ENCODE peak calls at places on chromosomes 13 and 19, in ten cellular contexts. X, N, K, B, G, S, W, Q, U and I are unnamed samples.

GRCh38 chr19:17052439-17052838 is 22.8 kb downstream of the HAUS8 start:
- DNase-seq in S (peak; percentile 60), N (no peak), G (peak; percentile 71), K (peak; percentile 46), X (peak; percentile 57), Q (no peak), W (no peak), B (peak; percentile 74), U (no peak), I (peak; percentile 62)

GRCh38 chr13:97223711-97224461 is 1.8 kb downstream of the MBNL2 start:
- DNase-seq in X (peak; percentile 97), S (peak; percentile 96), Q (peak; percentile 29), G (peak; percentile 72), N (peak; percentile 87), K (peak; percentile 37), U (no peak), W (peak; percentile 25), B (peak; percentile 96), I (peak; percentile 82)

GRCh38 chr19:11418166-11418517 is 972 bp downstream of the RGL3 start:
- DNase-seq in Q (no peak), U (no peak), B (no peak), K (no peak), W (no peak), X (no peak), G (no peak), N (no peak), S (no peak), I (no peak)

GRCh38 chr13:94154362-94154761 is 325.1 kb downstream of the DCT start:
- DNase-seq in U (no peak), Q (no peak), B (peak; percentile 56), N (peak; percentile 81), G (peak; percentile 30), K (no peak), W (no peak), X (peak; percentile 64), S (peak; percentile 35), I (no peak)

GRCh38 chr13:25267715-25268114 is 19.6 kb downstream of the MTMR6 start:
- DNase-seq in Q (no peak), S (peak; percentile 34), K (peak; percentile 16), N (no peak), X (peak; percentile 34), W (no peak), B (peak; percentile 50), U (no peak), G (peak; percentile 18), I (peak; percentile 17)

GRCh38 chr19:49800771-49801170 is 12.3 kb downstream of the FUZ start:
- DNase-seq in K (no peak), B (no peak), X (no peak), Q (no peak), S (no peak), U (no peak), W (no peak), N (no peak), G (no peak), I (no peak)

GRCh38 chr13:95644611-95645052 is at the start of gene DZIP1:
- DNase-seq in B (peak; percentile 88), K (peak; percentile 74), G (peak; percentile 40), N (peak; percentile 85), W (peak; percentile 52), Q (peak; percentile 81), U (no peak), S (peak; percentile 83), X (peak; percentile 89), I (peak; percentile 73)

GRCh38 chr19:54574527-54575056 is 1.0 kb downstream of the LILRA2 start:
- DNase-seq in G (no peak), B (no peak), U (no peak), K (no peak), N (no peak), S (no peak), X (no peak), W (no peak), Q (no peak), I (no peak)

DNA sequence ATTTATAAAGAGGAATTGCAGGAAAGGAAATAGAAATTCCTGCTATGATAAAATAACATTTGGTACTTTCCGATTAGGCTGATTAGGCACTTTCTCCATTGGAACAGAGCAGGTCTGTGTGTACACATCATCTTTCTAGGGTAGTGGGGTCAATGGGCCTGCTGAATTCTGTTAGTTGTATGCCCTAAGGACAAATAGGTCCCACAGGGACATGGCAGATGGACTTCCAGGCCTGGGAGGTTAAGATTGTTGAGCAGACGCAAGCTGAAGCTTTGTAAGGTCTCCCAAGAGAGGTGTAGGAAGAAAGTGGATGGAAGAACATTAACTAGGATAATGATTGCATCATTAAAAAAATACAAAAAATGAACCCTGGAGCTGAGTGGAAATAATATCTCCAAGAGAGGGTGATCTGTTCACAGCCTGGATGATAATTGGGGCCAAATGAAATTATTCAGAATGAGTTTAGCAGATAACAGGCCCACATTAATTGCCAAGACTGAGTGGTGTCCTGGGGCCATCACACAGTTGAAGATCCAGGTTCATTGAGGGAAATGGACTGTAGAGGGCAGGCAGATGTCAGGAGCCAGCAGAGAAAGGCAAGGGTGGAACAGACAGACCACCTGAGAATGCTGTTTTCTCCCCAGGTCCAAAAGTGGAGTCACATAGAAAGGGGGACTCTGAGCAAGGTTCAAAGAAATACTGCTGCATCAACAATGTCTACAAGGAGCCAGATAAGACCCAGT is 215.1 kb downstream of the DNAJC15 start:
- DNase-seq in W (no peak), B (no peak), G (no peak), S (no peak), K (no peak), Q (no peak), N (no peak), X (no peak), U (no peak), I (no peak)
- TF ChIP-seq CTCF in W (no peak), B (no peak), G (no peak), S (no peak), K (no peak), Q (no peak), N (no peak), X (no peak), U (no peak), I (no peak)

GRCh38 chr19:3670796-3671679 is 29.2 kb downstream of the PIP5K1C start:
- DNase-seq in U (no peak), K (peak; percentile 55), N (peak; percentile 94), Q (peak; percentile 86), X (peak; percentile 80), W (no peak), G (no peak), S (peak; percentile 80), B (peak; percentile 89), I (no peak)

GRCh38 chr19:3669134-3669436 is 31.2 kb downstream of the PIP5K1C start:
- DNase-seq in W (no peak), N (no peak), U (no peak), X (no peak), S (no peak), K (no peak), B (no peak), Q (no peak), G (no peak), I (no peak)

GRCh38 chr19:3671680-3672574 is 28.3 kb downstream of the PIP5K1C start:
- DNase-seq in S (peak; percentile 53), Q (no peak), B (peak; percentile 45), K (no peak), U (no peak), X (peak; percentile 54), W (no peak), G (no peak), N (no peak), I (no peak)

GRCh38 chr19:3669616-3670257 is 30.5 kb downstream of the PIP5K1C start:
- DNase-seq in K (no peak), B (no peak), W (no peak), S (no peak), X (no peak), U (no peak), Q (no peak), N (no peak), G (no peak), I (no peak)

GRCh38 chr19:3670258-3670795 is 29.9 kb downstream of the PIP5K1C start:
- DNase-seq in B (peak; percentile 97), K (no peak), W (no peak), Q (peak; percentile 81), U (no peak), N (peak; percentile 96), X (peak; percentile 92), S (peak; percentile 95), G (no peak), I (no peak)
- H3K4me3 ChIP-seq in B (peak overlapping the region; percentile 31), K (no peak overlapping the region), W (no peak overlapping the region), Q (peak overlapping the region; percentile 61), U (no peak overlapping the region), N (peak overlapping the region; percentile 31), X (no peak overlapping the region), S (peak overlapping the region; percentile 3), G (no peak overlapping the region), I (no peak overlapping the region)

GRCh38 chr13:44873486-44873885 is 115.8 kb downstream of the NUFIP1 start:
- DNase-seq in X (no peak), N (peak; percentile 38), Q (no peak), K (no peak), U (no peak), G (no peak), W (no peak), S (no peak), B (no peak), I (no peak)

GRCh38 chr13:44874886-44875630 is 114.2 kb downstream of the NUFIP1 start:
- DNase-seq in G (no peak), Q (no peak), W (no peak), X (no peak), K (no peak), N (peak; percentile 37), B (no peak), U (no peak), S (peak; percentile 24), I (no peak)

GRCh38 chr13:44874176-44874575 is 115.1 kb downstream of the NUFIP1 start:
- DNase-seq in X (no peak), S (no peak), W (no peak), Q (no peak), G (no peak), N (peak; percentile 58), U (no peak), B (no peak), K (no peak), I (no peak)

GRCh38 chr13:44879452-44880058 is 109.7 kb downstream of the NUFIP1 start:
- DNase-seq in W (no peak), B (peak; percentile 78), X (peak; percentile 53), N (peak; percentile 51), S (peak; percentile 73), G (peak; percentile 50), Q (no peak), K (peak; percentile 65), U (peak; percentile 8), I (peak; percentile 67)

GRCh38 chr13:44876782-44877324 is 112.4 kb downstream of the NUFIP1 start:
- DNase-seq in S (peak; percentile 44), K (peak; percentile 3), G (no peak), U (no peak), B (no peak), Q (no peak), N (peak; percentile 53), X (no peak), W (no peak), I (no peak)
- TF ChIP-seq CTCF in S (peak; percentile 64), K (peak; percentile 19), G (peak; percentile 46), U (peak; percentile 1), B (peak; percentile 43), Q (peak; percentile 32), N (no peak), X (peak; percentile 35), W (no peak), I (peak; percentile 46)

GRCh38 chr19:52662631-52663030 is 24.5 kb upstream of the ZNF83 start:
- DNase-seq in Q (no peak), G (peak; percentile 88), S (no peak), B (no peak), W (no peak), X (no peak), K (no peak), N (no peak), U (no peak), I (peak; percentile 87)

GRCh38 chr19:52665529-52665928 is 27.4 kb upstream of the ZNF83 start:
- DNase-seq in U (no peak), G (peak; percentile 89), K (no peak), X (peak; percentile 29), W (no peak), Q (no peak), N (no peak), S (peak; percentile 45), B (no peak), I (peak; percentile 91)

GRCh38 chr19:52667972-52668371 is 29.8 kb upstream of the ZNF83 start:
- DNase-seq in W (no peak), N (no peak), K (no peak), B (no peak), S (no peak), U (no peak), X (no peak), Q (no peak), G (no peak), I (no peak)

GRCh38 chr19:52664461-52664860 is 26.3 kb upstream of the ZNF83 start:
- DNase-seq in W (no peak), K (no peak), X (no peak), N (no peak), B (no peak), S (no peak), G (no peak), Q (no peak), U (no peak), I (no peak)

GRCh38 chr19:52665047-52665446 is 26.9 kb upstream of the ZNF83 start:
- DNase-seq in N (no peak), Q (no peak), U (no peak), W (no peak), S (no peak), G (peak; percentile 2), B (no peak), K (no peak), X (no peak), I (no peak)
- H3K4me3 ChIP-seq in N (no peak overlapping the region), Q (no peak overlapping the region), U (no peak overlapping the region), W (no peak overlapping the region), S (no peak overlapping the region), G (peak overlapping the region; percentile 6), B (no peak overlapping the region), K (no peak overlapping the region), X (no peak overlapping the region), I (no peak overlapping the region)